ENCODE peak calls at places on chromosomes 13 and 19, in four cellular contexts. K is prostate gland, I is neuronal stem cell, A is brain microvascular endothelial cell. G is an unnamed sample.

GRCh38 chr19:5706876-5707573 is 12.9 kb downstream of the LONP1 start:
- DNase-seq in K (no peak), I (no peak), A (no peak), G (no peak)

GRCh38 chr19:18809149-18809978 is 18.3 kb upstream of the COMP start:
- DNase-seq in K (peak; percentile 75), I (no peak), A (peak; percentile 13), G (no peak)

GRCh38 chr13:53781941-53782340 is 753.3 kb downstream of the OLFM4 start:
- DNase-seq in K (no peak), I (peak; percentile 3), A (no peak), G (no peak)

GRCh38 chr13:99366075-99366987 is 59.1 kb upstream of the GPR183 start:
- DNase-seq in K (no peak), I (no peak), A (no peak), G (no peak)

GRCh38 chr13:81020010-81020409 is 679.1 kb upstream of the SPRY2 start:
- DNase-seq in K (no peak), I (no peak), A (no peak), G (no peak)

GRCh38 chr13:40149611-40150283 is 494.3 kb downstream of the COG6 start:
- DNase-seq in K (peak; percentile 19), I (no peak), A (peak; percentile 86), G (peak; percentile 50)

GRCh38 chr13:98267080-98267912 is 90.2 kb upstream of the RNF113B start:
- DNase-seq in K (no peak), I (no peak), A (peak; percentile 69), G (no peak)

GRCh38 chr13:99307648-99308339 is 595 bp upstream of the GPR183 start:
- DNase-seq in K (no peak), I (no peak), A (peak; percentile 88), G (peak; percentile 83)

GRCh38 chr19:40750035-40750284 is 317 bp downstream of the ACTMAP start:
- DNase-seq in K (no peak), I (no peak), A (no peak), G (peak; percentile 58)

GRCh38 chr19:29524912-29525870 is 603 bp upstream of the VSTM2B start:
- DNase-seq in K (no peak), I (peak; percentile 38), A (no peak), G (no peak)

GRCh38 chr13:28531195-28531955 is 36.4 kb upstream of the FLT1 start:
- DNase-seq in K (no peak), I (peak; percentile 37), A (peak; percentile 13), G (no peak)

GRCh38 chr13:58882556-58882955 is 1251.0 kb downstream of the PCDH17 start:
- DNase-seq in K (no peak), I (no peak), A (no peak), G (no peak)

GRCh38 chr13:94079876-94080275 is 399.6 kb downstream of the DCT start:
- DNase-seq in K (no peak), I (no peak), A (no peak), G (no peak)

GRCh38 chr19:17318966-17319365 is 9.6 kb downstream of the DDA1 start:
- DNase-seq in K (no peak), I (no peak), A (no peak), G (no peak)

GRCh38 chr19:39099341-39099740 is 15.2 kb downstream of the ACP7 start:
- DNase-seq in K (no peak), I (no peak), A (no peak), G (no peak)

GRCh38 chr19:39097721-39098120 is 13.6 kb downstream of the ACP7 start:
- DNase-seq in K (no peak), I (no peak), A (no peak), G (no peak)

GRCh38 chr19:39103151-39103550 is 19.0 kb downstream of the ACP7 start:
- DNase-seq in K (no peak), I (no peak), A (no peak), G (no peak)

GRCh38 chr19:39098365-39099269 is 14.4 kb downstream of the ACP7 start:
- DNase-seq in K (no peak), I (no peak), A (no peak), G (no peak)

DNA sequence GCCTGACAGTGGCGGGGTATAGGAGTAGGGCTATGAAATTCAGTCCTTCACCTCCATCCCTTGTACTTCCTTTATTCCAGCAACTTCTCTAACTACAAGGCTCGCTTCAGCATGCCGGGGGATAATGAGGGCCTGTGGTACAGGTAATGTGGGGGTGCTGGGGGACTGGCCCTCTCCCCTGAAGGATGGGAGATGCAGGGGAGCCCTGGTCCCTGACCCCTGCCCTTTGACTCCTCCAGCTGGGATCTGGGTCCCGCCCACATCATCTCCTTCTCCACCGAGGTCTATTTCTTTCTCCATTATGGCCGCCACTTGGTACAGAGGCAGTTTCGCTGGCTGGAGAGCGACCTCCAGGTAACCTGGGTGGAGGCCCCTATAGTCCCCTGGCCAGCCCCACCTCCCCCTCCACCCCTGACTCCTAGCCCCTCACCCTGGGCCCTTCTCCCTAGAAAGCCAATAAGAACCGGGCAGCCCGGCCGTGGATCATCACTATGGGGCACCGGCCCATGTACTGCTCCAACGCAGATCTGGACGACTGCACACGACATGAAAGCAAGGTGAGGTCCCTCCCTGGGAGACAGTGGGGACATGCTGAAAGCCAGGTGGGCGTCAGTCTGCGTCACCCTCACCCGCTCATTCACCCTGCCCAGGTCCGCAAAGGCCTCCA is 16.5 kb downstream of the ACP7 start:
- DNase-seq in K (no peak), I (no peak), A (no peak), G (no peak)
- H3K27ac ChIP-seq in K (no peak overlapping the region), I (no peak overlapping the region), A (no peak overlapping the region), G (no peak overlapping the region)

GRCh38 chr19:1235625-1236538 is 1.9 kb downstream of the CBARP start:
- DNase-seq in K (no peak), I (no peak), A (no peak), G (no peak)
- H3K27ac ChIP-seq in K (no peak overlapping the region), I (peak overlapping the region; percentile 68), A (no peak overlapping the region), G (no peak overlapping the region)

GRCh38 chr19:31897292-31897691 is 448.1 kb upstream of the ZNF507 start:
- DNase-seq in K (peak; percentile 82), I (no peak), A (no peak), G (no peak)
- H3K27ac ChIP-seq in K (no peak overlapping the region), I (no peak overlapping the region), A (no peak overlapping the region), G (no peak overlapping the region)

GRCh38 chr19:10346509-10346908 is 7.1 kb upstream of the ICAM3 start:
- DNase-seq in K (no peak), I (no peak), A (peak; percentile 13), G (no peak)
- H3K27ac ChIP-seq in K (no peak overlapping the region), I (no peak overlapping the region), A (no peak overlapping the region), G (no peak overlapping the region)